ENCODE peak calls at places on chromosome X, in ten cellular contexts. One of them, this sample, is unnamed.

GRCh38 chrX:16920116-16920515 is 26.3 kb upstream of the REPS2 start:
- DNase-seq in HCT116: no peak
- DNase-seq in OCI-LY7: no peak
- DNase-seq in PC-3: no peak
- DNase-seq in neural progenitor cell: no peak
- DNase-seq in fibroblast of lung: peak
- DNase-seq in K562: no peak
- DNase-seq in GM23248: no peak
- DNase-seq in PC-9: no peak
- DNase-seq in hepatocyte: no peak
- DNase-seq in this sample: peak

GRCh38 chrX:3044671-3045070 is 3.4 kb downstream of the ARSF start:
- DNase-seq in K562: no peak
- DNase-seq in neural progenitor cell: no peak
- DNase-seq in hepatocyte: no peak
- DNase-seq in PC-3: no peak
- DNase-seq in fibroblast of lung: no peak
- DNase-seq in PC-9: no peak
- DNase-seq in HCT116: no peak
- DNase-seq in GM23248: no peak
- DNase-seq in OCI-LY7: no peak
- DNase-seq in this sample: no peak

GRCh38 chrX:11724122-11725017 is 33.7 kb upstream of the MSL3 start:
- DNase-seq in GM23248: peak
- DNase-seq in fibroblast of lung: peak
- DNase-seq in K562: peak
- DNase-seq in OCI-LY7: peak
- DNase-seq in PC-9: peak
- DNase-seq in neural progenitor cell: peak
- DNase-seq in HCT116: peak
- DNase-seq in hepatocyte: peak
- DNase-seq in PC-3: peak
- DNase-seq in this sample: no peak

GRCh38 chrX:65674351-65674893 is 7.0 kb downstream of the MSN start:
- DNase-seq in hepatocyte: no peak
- DNase-seq in OCI-LY7: no peak
- DNase-seq in GM23248: peak
- DNase-seq in fibroblast of lung: no peak
- DNase-seq in K562: no peak
- DNase-seq in HCT116: no peak
- DNase-seq in neural progenitor cell: no peak
- DNase-seq in PC-9: no peak
- DNase-seq in PC-3: no peak
- DNase-seq in this sample: no peak

GRCh38 chrX:151153086-151153485 is 23.3 kb upstream of the GPR50 start:
- DNase-seq in PC-3: peak
- DNase-seq in K562: peak
- DNase-seq in hepatocyte: peak
- DNase-seq in PC-9: peak
- DNase-seq in neural progenitor cell: peak
- DNase-seq in HCT116: no peak
- DNase-seq in OCI-LY7: no peak
- DNase-seq in GM23248: peak
- DNase-seq in fibroblast of lung: peak
- DNase-seq in this sample: no peak

GRCh38 chrX:129158505-129158904 is 364.8 kb downstream of the SMARCA1 start:
- DNase-seq in PC-3: no peak
- DNase-seq in fibroblast of lung: no peak
- DNase-seq in hepatocyte: no peak
- DNase-seq in K562: no peak
- DNase-seq in PC-9: no peak
- DNase-seq in HCT116: no peak
- DNase-seq in GM23248: no peak
- DNase-seq in neural progenitor cell: no peak
- DNase-seq in OCI-LY7: no peak
- DNase-seq in this sample: no peak

GRCh38 chrX:21770631-21771321 is 12.9 kb upstream of the SMPX start:
- DNase-seq in HCT116: peak
- DNase-seq in neural progenitor cell: no peak
- DNase-seq in PC-9: peak
- DNase-seq in fibroblast of lung: no peak
- DNase-seq in GM23248: no peak
- DNase-seq in hepatocyte: peak
- DNase-seq in K562: no peak
- DNase-seq in PC-3: peak
- DNase-seq in OCI-LY7: no peak
- DNase-seq in this sample: peak

GRCh38 chrX:131746491-131746968 is 202.7 kb downstream of the OR13H1 start:
- DNase-seq in OCI-LY7: peak
- DNase-seq in K562: peak
- DNase-seq in fibroblast of lung: no peak
- DNase-seq in neural progenitor cell: no peak
- DNase-seq in hepatocyte: no peak
- DNase-seq in GM23248: no peak
- DNase-seq in HCT116: peak
- DNase-seq in PC-9: peak
- DNase-seq in PC-3: peak
- DNase-seq in this sample: peak

GRCh38 chrX:120365320-120365719 is 3.4 kb downstream of the ATP1B4 start:
- DNase-seq in fibroblast of lung: peak
- DNase-seq in PC-3: peak
- DNase-seq in GM23248: peak
- DNase-seq in OCI-LY7: peak
- DNase-seq in K562: peak
- DNase-seq in hepatocyte: peak
- DNase-seq in neural progenitor cell: peak
- DNase-seq in PC-9: peak
- DNase-seq in HCT116: no peak
- DNase-seq in this sample: no peak

GRCh38 chrX:79089897-79090584 is 54.4 kb upstream of the GPR174 start:
- DNase-seq in HCT116: no peak
- DNase-seq in fibroblast of lung: no peak
- DNase-seq in PC-3: no peak
- DNase-seq in hepatocyte: no peak
- DNase-seq in neural progenitor cell: no peak
- DNase-seq in K562: no peak
- DNase-seq in OCI-LY7: no peak
- DNase-seq in PC-9: no peak
- DNase-seq in GM23248: no peak
- DNase-seq in this sample: no peak

GRCh38 chrX:2707334-2707760 is 16.3 kb downstream of the CD99 start:
- DNase-seq in PC-3: peak
- DNase-seq in HCT116: peak
- DNase-seq in neural progenitor cell: peak
- DNase-seq in OCI-LY7: peak
- DNase-seq in fibroblast of lung: peak
- DNase-seq in hepatocyte: peak
- DNase-seq in GM23248: peak
- DNase-seq in PC-9: peak
- DNase-seq in K562: no peak
- DNase-seq in this sample: peak

GRCh38 chrX:132918523-132918922 is 39.9 kb downstream of the HS6ST2 start:
- DNase-seq in PC-9: no peak
- DNase-seq in OCI-LY7: no peak
- DNase-seq in K562: no peak
- DNase-seq in fibroblast of lung: no peak
- DNase-seq in hepatocyte: no peak
- DNase-seq in HCT116: no peak
- DNase-seq in GM23248: no peak
- DNase-seq in neural progenitor cell: no peak
- DNase-seq in PC-3: no peak
- DNase-seq in this sample: no peak

GRCh38 chrX:17828156-17828555 is 32.9 kb downstream of the RAI2 start:
- DNase-seq in PC-9: no peak
- DNase-seq in hepatocyte: no peak
- DNase-seq in fibroblast of lung: no peak
- DNase-seq in K562: no peak
- DNase-seq in GM23248: no peak
- DNase-seq in neural progenitor cell: no peak
- DNase-seq in OCI-LY7: no peak
- DNase-seq in PC-3: no peak
- DNase-seq in HCT116: no peak
- DNase-seq in this sample: no peak

GRCh38 chrX:9708923-9709553 is 56.6 kb downstream of the GPR143 start:
- DNase-seq in fibroblast of lung: peak
- DNase-seq in neural progenitor cell: peak
- DNase-seq in OCI-LY7: peak
- DNase-seq in hepatocyte: peak
- DNase-seq in PC-3: peak
- DNase-seq in GM23248: peak
- DNase-seq in PC-9: peak
- DNase-seq in K562: peak
- DNase-seq in HCT116: peak
- DNase-seq in this sample: peak

GRCh38 chrX:10496345-10496965 is 123.9 kb downstream of the MID1 start:
- DNase-seq in PC-3: no peak
- DNase-seq in HCT116: no peak
- DNase-seq in K562: no peak
- DNase-seq in OCI-LY7: no peak
- DNase-seq in neural progenitor cell: no peak
- DNase-seq in fibroblast of lung: peak
- DNase-seq in hepatocyte: no peak
- DNase-seq in PC-9: no peak
- DNase-seq in GM23248: peak
- DNase-seq in this sample: peak

GRCh38 chrX:13059676-13060499 is 15.5 kb upstream of the FAM9C start:
- DNase-seq in PC-3: peak
- DNase-seq in neural progenitor cell: no peak
- DNase-seq in GM23248: peak
- DNase-seq in fibroblast of lung: peak
- DNase-seq in hepatocyte: peak
- DNase-seq in K562: peak
- DNase-seq in PC-9: peak
- DNase-seq in HCT116: peak
- DNase-seq in OCI-LY7: no peak
- DNase-seq in this sample: no peak

GRCh38 chrX:119459181-119459580 is 9.1 kb upstream of the SLC25A5 start:
- DNase-seq in neural progenitor cell: no peak
- DNase-seq in OCI-LY7: no peak
- DNase-seq in hepatocyte: no peak
- DNase-seq in PC-9: no peak
- DNase-seq in GM23248: peak
- DNase-seq in HCT116: no peak
- DNase-seq in fibroblast of lung: no peak
- DNase-seq in PC-3: no peak
- DNase-seq in K562: no peak
- DNase-seq in this sample: peak

GRCh38 chrX:26722666-26723428 is 506.9 kb downstream of the MAGEB5 start:
- DNase-seq in PC-3: no peak
- DNase-seq in neural progenitor cell: no peak
- DNase-seq in hepatocyte: no peak
- DNase-seq in K562: no peak
- DNase-seq in GM23248: no peak
- DNase-seq in HCT116: no peak
- DNase-seq in OCI-LY7: no peak
- DNase-seq in PC-9: no peak
- DNase-seq in fibroblast of lung: no peak
- DNase-seq in this sample: peak

GRCh38 chrX:150482537-150483217 is 85.7 kb upstream of the MTM1 start:
- DNase-seq in PC-9: peak
- DNase-seq in HCT116: peak
- DNase-seq in OCI-LY7: no peak
- DNase-seq in GM23248: peak
- DNase-seq in fibroblast of lung: peak
- DNase-seq in K562: peak
- DNase-seq in hepatocyte: peak
- DNase-seq in PC-3: peak
- DNase-seq in neural progenitor cell: no peak
- DNase-seq in this sample: no peak

GRCh38 chrX:1242901-1243402 is 25.7 kb upstream of the CSF2RA start:
- DNase-seq in K562: no peak
- DNase-seq in OCI-LY7: no peak
- DNase-seq in PC-9: peak
- DNase-seq in HCT116: no peak
- DNase-seq in PC-3: peak
- DNase-seq in neural progenitor cell: no peak
- DNase-seq in GM23248: no peak
- DNase-seq in fibroblast of lung: no peak
- DNase-seq in hepatocyte: no peak
- DNase-seq in this sample: peak

GRCh38 chrX:1244164-1245076 is 24.2 kb upstream of the CSF2RA start:
- DNase-seq in hepatocyte: peak
- DNase-seq in GM23248: no peak
- DNase-seq in PC-9: no peak
- DNase-seq in K562: no peak
- DNase-seq in fibroblast of lung: no peak
- DNase-seq in neural progenitor cell: peak
- DNase-seq in PC-3: peak
- DNase-seq in HCT116: no peak
- DNase-seq in OCI-LY7: peak
- DNase-seq in this sample: peak

GRCh38 chrX:1239681-1240142 is 27.3 kb upstream of the CRLF2 start:
- DNase-seq in neural progenitor cell: no peak
- DNase-seq in fibroblast of lung: no peak
- DNase-seq in GM23248: no peak
- DNase-seq in OCI-LY7: no peak
- DNase-seq in K562: peak
- DNase-seq in hepatocyte: no peak
- DNase-seq in HCT116: no peak
- DNase-seq in PC-3: no peak
- DNase-seq in PC-9: no peak
- DNase-seq in this sample: no peak
- H2AFZ ChIP-seq in neural progenitor cell: no peak
- H2AFZ ChIP-seq in fibroblast of lung: no peak
- H2AFZ ChIP-seq in GM23248: no peak
- H2AFZ ChIP-seq in OCI-LY7: no peak
- H2AFZ ChIP-seq in K562: no peak
- H2AFZ ChIP-seq in hepatocyte: no peak
- H2AFZ ChIP-seq in HCT116: no peak
- H2AFZ ChIP-seq in PC-3: no peak
- H2AFZ ChIP-seq in PC-9: no peak
- H2AFZ ChIP-seq in this sample: no peak

GRCh38 chrX:125387945-125388344 is 68.3 kb downstream of the TEX13C start:
- DNase-seq in fibroblast of lung: no peak
- DNase-seq in hepatocyte: no peak
- DNase-seq in neural progenitor cell: no peak
- DNase-seq in PC-3: no peak
- DNase-seq in K562: no peak
- DNase-seq in PC-9: no peak
- DNase-seq in OCI-LY7: no peak
- DNase-seq in HCT116: no peak
- DNase-seq in GM23248: no peak
- DNase-seq in this sample: no peak
- H3K4me2 ChIP-seq in fibroblast of lung: no peak
- H3K4me2 ChIP-seq in hepatocyte: no peak
- H3K4me2 ChIP-seq in neural progenitor cell: no peak
- H3K4me2 ChIP-seq in PC-3: no peak
- H3K4me2 ChIP-seq in K562: no peak
- H3K4me2 ChIP-seq in PC-9: no peak
- H3K4me2 ChIP-seq in OCI-LY7: no peak
- H3K4me2 ChIP-seq in HCT116: no peak
- H3K4me2 ChIP-seq in GM23248: no peak
- H3K4me2 ChIP-seq in this sample: no peak

GRCh38 chrX:15564981-15565579 is 35.7 kb downstream of the ACE2 start:
- DNase-seq in GM23248: peak
- DNase-seq in neural progenitor cell: peak
- DNase-seq in K562: peak
- DNase-seq in hepatocyte: peak
- DNase-seq in PC-3: peak
- DNase-seq in HCT116: peak
- DNase-seq in fibroblast of lung: peak
- DNase-seq in PC-9: peak
- DNase-seq in OCI-LY7: peak
- DNase-seq in this sample: no peak
- H2AFZ ChIP-seq in GM23248: no peak
- H2AFZ ChIP-seq in neural progenitor cell: peak
- H2AFZ ChIP-seq in K562: peak
- H2AFZ ChIP-seq in hepatocyte: no peak
- H2AFZ ChIP-seq in PC-3: peak
- H2AFZ ChIP-seq in HCT116: peak
- H2AFZ ChIP-seq in fibroblast of lung: no peak
- H2AFZ ChIP-seq in PC-9: no peak
- H2AFZ ChIP-seq in OCI-LY7: no peak
- H2AFZ ChIP-seq in this sample: no peak

GRCh38 chrX:155028192-155028591 is 1.5 kb downstream of the FUNDC2 start:
- DNase-seq in fibroblast of lung: no peak
- DNase-seq in GM23248: no peak
- DNase-seq in neural progenitor cell: peak
- DNase-seq in PC-9: no peak
- DNase-seq in K562: no peak
- DNase-seq in PC-3: peak
- DNase-seq in OCI-LY7: peak
- DNase-seq in hepatocyte: no peak
- DNase-seq in HCT116: no peak
- DNase-seq in this sample: no peak
- H3K4me2 ChIP-seq in fibroblast of lung: peak
- H3K4me2 ChIP-seq in GM23248: peak
- H3K4me2 ChIP-seq in neural progenitor cell: peak
- H3K4me2 ChIP-seq in PC-9: peak
- H3K4me2 ChIP-seq in K562: peak
- H3K4me2 ChIP-seq in PC-3: peak
- H3K4me2 ChIP-seq in OCI-LY7: peak
- H3K4me2 ChIP-seq in hepatocyte: peak
- H3K4me2 ChIP-seq in HCT116: peak
- H3K4me2 ChIP-seq in this sample: peak